ENCODE peak calls at places on chromosome 6, in nine cellular contexts. One of them, this sample, is unnamed.

GRCh38 chr6:110484321-110484720 is 7.9 kb upstream of the SLC22A16 start:
- DNase-seq in WTC11: no peak
- DNase-seq in HFFc6: peak
- DNase-seq in AG10803: no peak
- DNase-seq in lower lobe of right lung: no peak
- DNase-seq in adrenal gland: no peak
- DNase-seq in foreskin fibroblast: no peak
- DNase-seq in RWPE1: no peak
- DNase-seq in K562: no peak
- DNase-seq in this sample: no peak

GRCh38 chr6:75855047-75855446 is 106.0 kb downstream of the MYO6 start:
- DNase-seq in foreskin fibroblast: peak
- DNase-seq in WTC11: peak
- DNase-seq in lower lobe of right lung: no peak
- DNase-seq in HFFc6: peak
- DNase-seq in K562: peak
- DNase-seq in RWPE1: peak
- DNase-seq in AG10803: peak
- DNase-seq in adrenal gland: peak
- DNase-seq in this sample: peak

GRCh38 chr6:56902551-56903464 is 52.1 kb upstream of the BEND6 start:
- DNase-seq in HFFc6: peak
- DNase-seq in foreskin fibroblast: peak
- DNase-seq in adrenal gland: no peak
- DNase-seq in K562: peak
- DNase-seq in WTC11: no peak
- DNase-seq in RWPE1: peak
- DNase-seq in AG10803: peak
- DNase-seq in lower lobe of right lung: no peak
- DNase-seq in this sample: no peak

GRCh38 chr6:158793432-158793831 is 25.7 kb downstream of the EZR start:
- DNase-seq in K562: peak
- DNase-seq in AG10803: peak
- DNase-seq in foreskin fibroblast: peak
- DNase-seq in RWPE1: peak
- DNase-seq in HFFc6: peak
- DNase-seq in adrenal gland: no peak
- DNase-seq in lower lobe of right lung: no peak
- DNase-seq in WTC11: no peak
- DNase-seq in this sample: no peak

GRCh38 chr6:142935553-142936517 is 9.1 kb downstream of the HIVEP2 start:
- DNase-seq in adrenal gland: no peak
- DNase-seq in RWPE1: no peak
- DNase-seq in foreskin fibroblast: no peak
- DNase-seq in WTC11: no peak
- DNase-seq in HFFc6: no peak
- DNase-seq in K562: no peak
- DNase-seq in lower lobe of right lung: no peak
- DNase-seq in AG10803: no peak
- DNase-seq in this sample: no peak

GRCh38 chr6:162974685-162975084 is 246.9 kb downstream of the PACRG start:
- DNase-seq in K562: no peak
- DNase-seq in WTC11: no peak
- DNase-seq in AG10803: no peak
- DNase-seq in RWPE1: no peak
- DNase-seq in foreskin fibroblast: no peak
- DNase-seq in adrenal gland: no peak
- DNase-seq in HFFc6: no peak
- DNase-seq in lower lobe of right lung: no peak
- DNase-seq in this sample: no peak

GRCh38 chr6:63819831-63820230 is 184.2 kb downstream of the PHF3 start:
- DNase-seq in lower lobe of right lung: no peak
- DNase-seq in RWPE1: no peak
- DNase-seq in WTC11: no peak
- DNase-seq in HFFc6: no peak
- DNase-seq in K562: no peak
- DNase-seq in foreskin fibroblast: no peak
- DNase-seq in AG10803: no peak
- DNase-seq in adrenal gland: no peak
- DNase-seq in this sample: no peak

GRCh38 chr6:110529355-110529754 is 52.9 kb upstream of the SLC22A16 start:
- DNase-seq in adrenal gland: no peak
- DNase-seq in foreskin fibroblast: peak
- DNase-seq in lower lobe of right lung: no peak
- DNase-seq in AG10803: peak
- DNase-seq in RWPE1: no peak
- DNase-seq in K562: no peak
- DNase-seq in HFFc6: peak
- DNase-seq in WTC11: no peak
- DNase-seq in this sample: no peak

GRCh38 chr6:163231356-163232014 is 183.0 kb upstream of the QKI start:
- DNase-seq in K562: no peak
- DNase-seq in RWPE1: peak
- DNase-seq in AG10803: no peak
- DNase-seq in HFFc6: no peak
- DNase-seq in WTC11: no peak
- DNase-seq in adrenal gland: no peak
- DNase-seq in foreskin fibroblast: no peak
- DNase-seq in lower lobe of right lung: peak
- DNase-seq in this sample: no peak

GRCh38 chr6:160348552-160349441 is 619 bp downstream of the SLC22A3 start:
- DNase-seq in HFFc6: no peak
- DNase-seq in foreskin fibroblast: peak
- DNase-seq in lower lobe of right lung: peak
- DNase-seq in AG10803: no peak
- DNase-seq in WTC11: peak
- DNase-seq in adrenal gland: peak
- DNase-seq in K562: no peak
- DNase-seq in RWPE1: peak
- DNase-seq in this sample: no peak

GRCh38 chr6:128511518-128511917 is 8.9 kb downstream of the PTPRK start:
- DNase-seq in lower lobe of right lung: no peak
- DNase-seq in foreskin fibroblast: peak
- DNase-seq in K562: no peak
- DNase-seq in RWPE1: peak
- DNase-seq in AG10803: no peak
- DNase-seq in adrenal gland: no peak
- DNase-seq in HFFc6: peak
- DNase-seq in WTC11: no peak
- DNase-seq in this sample: no peak

GRCh38 chr6:33126101-33126714 is 50.4 kb downstream of the HLA-DPB1 start:
- DNase-seq in adrenal gland: peak
- DNase-seq in HFFc6: peak
- DNase-seq in AG10803: peak
- DNase-seq in foreskin fibroblast: peak
- DNase-seq in K562: peak
- DNase-seq in lower lobe of right lung: peak
- DNase-seq in RWPE1: no peak
- DNase-seq in WTC11: peak
- DNase-seq in this sample: no peak

GRCh38 chr6:43977404-43978111 is 149.7 kb downstream of the MRPL14 start:
- DNase-seq in K562: no peak
- DNase-seq in adrenal gland: no peak
- DNase-seq in AG10803: no peak
- DNase-seq in RWPE1: no peak
- DNase-seq in WTC11: no peak
- DNase-seq in lower lobe of right lung: no peak
- DNase-seq in HFFc6: no peak
- DNase-seq in foreskin fibroblast: no peak
- DNase-seq in this sample: no peak

GRCh38 chr6:113172531-113172966 is 684.6 kb upstream of the MARCKS start:
- DNase-seq in HFFc6: no peak
- DNase-seq in WTC11: no peak
- DNase-seq in RWPE1: no peak
- DNase-seq in lower lobe of right lung: no peak
- DNase-seq in foreskin fibroblast: no peak
- DNase-seq in AG10803: no peak
- DNase-seq in adrenal gland: peak
- DNase-seq in K562: no peak
- DNase-seq in this sample: no peak

GRCh38 chr6:109241199-109241598 is 141.1 kb downstream of the CD164 start:
- DNase-seq in foreskin fibroblast: peak
- DNase-seq in K562: no peak
- DNase-seq in adrenal gland: no peak
- DNase-seq in lower lobe of right lung: no peak
- DNase-seq in RWPE1: peak
- DNase-seq in WTC11: no peak
- DNase-seq in AG10803: peak
- DNase-seq in HFFc6: peak
- DNase-seq in this sample: no peak

GRCh38 chr6:157323924-157324276 is 581 bp upstream of the TMEM242 start:
- DNase-seq in foreskin fibroblast: peak
- DNase-seq in HFFc6: peak
- DNase-seq in AG10803: peak
- DNase-seq in RWPE1: peak
- DNase-seq in WTC11: peak
- DNase-seq in K562: peak
- DNase-seq in lower lobe of right lung: peak
- DNase-seq in adrenal gland: peak
- DNase-seq in this sample: no peak

DNA sequence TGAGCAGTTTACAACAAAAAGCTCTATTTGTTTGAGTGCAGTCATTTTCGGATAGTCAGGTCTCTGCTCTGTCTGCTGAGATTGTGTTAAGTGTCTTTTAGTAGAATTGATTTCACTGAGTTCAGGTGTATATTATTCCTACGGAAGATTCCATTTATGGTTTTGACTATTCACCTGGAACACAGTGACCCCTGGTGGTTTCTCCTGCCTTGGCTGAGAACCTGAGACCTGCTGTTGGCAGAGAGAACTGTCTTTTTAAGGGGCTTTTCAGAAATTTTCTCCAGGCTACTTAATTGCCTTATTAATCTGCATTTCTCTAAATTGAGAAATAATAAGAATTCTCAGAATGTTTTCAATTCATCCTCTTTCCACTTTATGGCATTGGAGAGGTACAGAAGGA is 508.0 kb downstream of the TBC1D32 start:
- DNase-seq in adrenal gland: peak
- DNase-seq in HFFc6: no peak
- DNase-seq in K562: peak
- DNase-seq in foreskin fibroblast: no peak
- DNase-seq in lower lobe of right lung: no peak
- DNase-seq in RWPE1: peak
- DNase-seq in AG10803: no peak
- DNase-seq in WTC11: peak
- DNase-seq in this sample: no peak
- TF ChIP-seq CTCF in adrenal gland: peak
- TF ChIP-seq CTCF in HFFc6: peak
- TF ChIP-seq CTCF in K562: peak
- TF ChIP-seq CTCF in foreskin fibroblast: no peak
- TF ChIP-seq CTCF in lower lobe of right lung: peak
- TF ChIP-seq CTCF in RWPE1: peak
- TF ChIP-seq CTCF in AG10803: peak
- TF ChIP-seq CTCF in WTC11: peak
- TF ChIP-seq CTCF in this sample: no peak

DNA sequence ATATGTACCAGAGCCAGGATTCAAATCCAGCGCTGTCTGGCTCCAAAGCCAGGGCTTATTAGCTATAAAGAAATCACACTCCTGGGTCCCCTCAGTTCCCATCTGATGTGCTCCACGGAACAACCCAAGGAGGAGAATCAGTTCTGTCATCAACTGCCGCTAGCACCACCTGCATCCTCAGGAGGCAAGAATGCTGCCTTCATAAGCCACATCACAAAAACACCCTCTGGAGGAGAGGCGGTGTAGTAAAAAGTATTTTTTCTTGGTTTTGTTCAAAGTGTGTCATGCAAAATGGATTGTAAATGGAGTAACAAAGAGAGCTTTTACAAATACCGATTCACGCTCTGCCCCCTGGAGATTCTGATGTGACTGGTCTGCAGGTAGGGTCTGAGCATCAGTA is 57.1 kb downstream of the TNFRSF21 start:
- DNase-seq in RWPE1: no peak
- DNase-seq in HFFc6: no peak
- DNase-seq in K562: no peak
- DNase-seq in WTC11: no peak
- DNase-seq in foreskin fibroblast: no peak
- DNase-seq in AG10803: no peak
- DNase-seq in adrenal gland: no peak
- DNase-seq in lower lobe of right lung: no peak
- DNase-seq in this sample: no peak
- TF ChIP-seq CTCF in RWPE1: no peak
- TF ChIP-seq CTCF in HFFc6: no peak
- TF ChIP-seq CTCF in K562: no peak
- TF ChIP-seq CTCF in WTC11: no peak
- TF ChIP-seq CTCF in foreskin fibroblast: no peak
- TF ChIP-seq CTCF in AG10803: no peak
- TF ChIP-seq CTCF in adrenal gland: no peak
- TF ChIP-seq CTCF in lower lobe of right lung: no peak
- TF ChIP-seq CTCF in this sample: no peak

GRCh38 chr6:131379951-131380350 is 193.1 kb upstream of the ARG1 start:
- DNase-seq in AG10803: peak
- DNase-seq in WTC11: no peak
- DNase-seq in adrenal gland: peak
- DNase-seq in RWPE1: no peak
- DNase-seq in K562: no peak
- DNase-seq in HFFc6: peak
- DNase-seq in lower lobe of right lung: no peak
- DNase-seq in foreskin fibroblast: peak
- DNase-seq in this sample: peak
- TF ChIP-seq CTCF in AG10803: no peak
- TF ChIP-seq CTCF in WTC11: no peak
- TF ChIP-seq CTCF in adrenal gland: no peak
- TF ChIP-seq CTCF in RWPE1: no peak
- TF ChIP-seq CTCF in K562: no peak
- TF ChIP-seq CTCF in HFFc6: no peak
- TF ChIP-seq CTCF in lower lobe of right lung: no peak
- TF ChIP-seq CTCF in foreskin fibroblast: no peak
- TF ChIP-seq CTCF in this sample: no peak

GRCh38 chr6:99458319-99458718 is 33.2 kb upstream of the PNISR start:
- DNase-seq in AG10803: peak
- DNase-seq in RWPE1: no peak
- DNase-seq in lower lobe of right lung: no peak
- DNase-seq in adrenal gland: no peak
- DNase-seq in HFFc6: peak
- DNase-seq in foreskin fibroblast: no peak
- DNase-seq in K562: peak
- DNase-seq in WTC11: no peak
- DNase-seq in this sample: no peak
- TF ChIP-seq CTCF in AG10803: peak
- TF ChIP-seq CTCF in RWPE1: no peak
- TF ChIP-seq CTCF in lower lobe of right lung: peak
- TF ChIP-seq CTCF in adrenal gland: no peak
- TF ChIP-seq CTCF in HFFc6: peak
- TF ChIP-seq CTCF in foreskin fibroblast: peak
- TF ChIP-seq CTCF in K562: peak
- TF ChIP-seq CTCF in WTC11: peak
- TF ChIP-seq CTCF in this sample: peak

This sample was measured in BJ.